ENCODE peak calls at places on chromosomes 5 and 9, in four cellular contexts. F is transverse colon, V is psoas muscle, B is PC-3. I is an unnamed sample. For H3K27me3, the result is how much of the 10 kb centered on the place peaks cover.

GRCh38 chr5:154445422-154446182 is at the start of gene SAP30L:
- DNase-seq in V (peak), F (peak), B (peak), I (peak)

GRCh38 chr5:63175850-63176249 is 597.2 kb downstream of the LRRC70 start:
- DNase-seq in F (no peak), V (no peak), B (no peak), I (no peak)

GRCh38 chr5:432928-433791 is 9.8 kb upstream of the EXOC3 start:
- DNase-seq in B (no peak), V (peak), F (no peak), I (no peak)

GRCh38 chr5:81803812-81804211 is 52.9 kb upstream of the SSBP2 start:
- DNase-seq in F (no peak), B (no peak), V (no peak), I (no peak)

GRCh38 chr5:103166704-103167103 is 46.6 kb downstream of the PPIP5K2 start:
- DNase-seq in V (no peak), F (no peak), B (no peak), I (no peak)

GRCh38 chr9:104313396-104314110 is 190.5 kb upstream of the OR13F1 start:
- DNase-seq in B (no peak), V (no peak), F (no peak), I (no peak)

GRCh38 chr9:134629586-134630392 is 11.8 kb upstream of the COL5A1 start:
- DNase-seq in B (no peak), V (peak), F (no peak), I (no peak)

GRCh38 chr5:154993461-154993860 is 20.1 kb upstream of the KIF4B start:
- DNase-seq in V (no peak), B (no peak), F (no peak), I (no peak)

GRCh38 chr5:133295520-133295919 is 243.7 kb downstream of the HSPA4 start:
- DNase-seq in V (no peak), F (no peak), B (no peak), I (no peak)

GRCh38 chr9:70438341-70438924 is 24.0 kb upstream of the KLF9 start:
- DNase-seq in V (peak), B (peak), F (peak), I (no peak)
- H3K27ac ChIP-seq in V (peak), B (no peak), F (peak), I (no peak)

DNA sequence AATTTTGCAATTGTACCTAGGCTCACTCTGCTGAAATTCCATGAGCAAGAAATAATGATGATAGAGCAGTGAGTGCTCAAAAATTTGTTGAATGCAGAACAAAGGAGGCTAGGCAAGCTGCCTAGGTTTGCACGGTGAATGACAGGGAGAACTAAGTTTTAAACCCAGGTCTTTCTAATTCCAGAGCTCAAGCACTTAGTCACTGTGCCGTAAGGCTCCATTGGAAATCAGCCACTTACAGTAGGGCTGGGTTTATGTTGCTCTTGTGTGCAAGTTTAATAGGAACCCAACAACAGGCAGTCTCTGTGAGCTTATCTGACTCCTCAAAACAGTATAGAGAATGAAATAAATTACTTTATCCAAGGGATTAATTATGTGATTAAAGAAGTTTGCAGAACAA is 147.0 kb downstream of the CSNK1G3 start:
- DNase-seq in V (no peak), F (no peak), B (no peak), I (no peak)
- H3K27me3 ChIP-seq in V (under half), F (under half), B (under half), I (under half)

GRCh38 chr5:5699062-5699461 is 276.6 kb downstream of the ICE1 start:
- DNase-seq in B (no peak), V (no peak), F (no peak), I (no peak)
- TF ChIP-seq CTCF in B (peak), V (no peak), F (no peak), I (no peak)

GRCh38 chr5:115601709-115602584 is at the start of gene TICAM2:
- DNase-seq in B (peak), F (peak), V (peak), I (peak)

GRCh38 chr5:115600771-115601170 is 1.5 kb downstream of the TICAM2 start:
- DNase-seq in F (no peak), V (no peak), B (peak), I (no peak)

GRCh38 chr5:115605436-115605835 is 3.2 kb upstream of the TICAM2 start:
- DNase-seq in F (no peak), V (no peak), B (no peak), I (no peak)

GRCh38 chr5:115599924-115600323 is 2.4 kb downstream of the TICAM2 start:
- DNase-seq in V (no peak), B (no peak), F (no peak), I (no peak)

GRCh38 chr5:115602585-115603125 is 376 bp upstream of the TICAM2 start:
- DNase-seq in B (peak), F (no peak), V (no peak), I (no peak)
- H3K27ac ChIP-seq in B (no peak), F (peak), V (peak), I (no peak)

DNA sequence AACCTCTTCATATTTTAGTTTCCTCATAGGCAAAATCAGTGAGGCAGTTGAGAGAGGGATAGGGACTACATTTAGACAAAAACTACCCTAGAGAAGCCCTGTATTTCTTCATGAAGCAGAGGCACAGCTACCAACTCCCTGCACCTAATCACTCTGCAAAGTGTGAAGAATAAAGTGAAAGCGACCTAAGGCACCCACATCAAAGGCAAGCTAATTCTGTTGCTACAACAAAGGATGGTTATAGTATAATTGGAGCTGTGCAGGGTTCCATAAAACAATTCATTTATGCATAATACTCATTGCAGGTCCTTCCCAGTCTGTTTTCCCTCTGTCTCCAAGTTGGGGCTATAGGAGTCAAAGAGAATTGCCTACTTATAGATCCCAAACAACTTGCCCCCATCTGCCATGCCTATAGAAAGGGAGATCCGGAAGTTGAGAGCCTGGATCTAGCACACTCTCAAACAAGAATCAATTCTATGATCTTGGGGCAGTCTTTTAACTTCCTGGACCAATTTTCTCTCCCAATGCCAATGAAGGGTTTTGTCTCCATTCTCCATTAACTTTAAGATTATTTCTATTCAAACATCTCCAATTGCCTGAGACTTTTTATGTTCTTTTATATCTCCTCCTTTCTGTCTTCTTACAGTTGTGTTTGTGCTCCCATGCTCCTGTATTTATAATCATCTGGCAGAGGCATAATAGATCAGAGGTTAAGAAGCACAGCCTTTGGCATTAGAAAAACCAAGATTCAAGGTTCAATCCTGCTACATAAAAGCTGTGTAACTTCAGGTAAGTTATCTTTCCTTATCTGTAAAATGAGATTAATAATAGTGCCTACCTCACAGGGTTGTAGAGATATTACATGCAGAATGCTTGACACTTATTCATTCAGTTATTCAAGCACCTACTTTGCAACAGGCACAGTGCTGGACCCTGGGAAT is 56.0 kb upstream of the PTGER4 start:
- DNase-seq in F (peak), V (no peak), B (no peak), I (no peak)
- H3K27me3 ChIP-seq in F (under half), V (under half), B (under half), I (under half)

DNA sequence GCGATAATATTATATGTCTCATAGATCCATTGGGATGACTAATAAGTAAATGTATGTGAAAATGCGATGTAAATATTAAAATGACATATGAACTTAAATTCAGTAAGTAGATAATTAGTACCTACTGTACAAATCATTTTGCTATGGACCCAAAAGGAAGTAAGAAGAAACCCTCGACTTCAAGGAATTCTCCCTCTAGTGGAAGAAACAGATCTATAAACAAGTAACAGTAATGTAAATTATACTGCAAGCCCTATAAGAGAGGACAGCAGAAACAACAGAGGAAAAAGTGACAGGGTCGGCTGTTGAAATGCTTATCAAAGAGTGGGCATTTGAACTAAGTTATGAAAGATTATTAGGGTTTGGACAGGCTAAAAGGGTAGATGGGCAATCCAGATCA is 320.3 kb downstream of the DMAC1 start:
- DNase-seq in B (peak), V (no peak), F (no peak), I (no peak)
- TF ChIP-seq CTCF in B (no peak), V (no peak), F (no peak), I (no peak)

GRCh38 chr9:94554439-94555331 is at the start of gene PCAT7:
- DNase-seq in B (peak), F (peak), V (no peak), I (no peak)
- H3K27ac ChIP-seq in B (peak), F (peak), V (peak), I (no peak)

GRCh38 chr5:139749242-139749641 is 46.4 kb upstream of the PSD2 start:
- DNase-seq in B (no peak), V (no peak), F (no peak), I (no peak)

GRCh38 chr5:139755892-139756671 is 39.5 kb upstream of the PSD2 start:
- DNase-seq in V (no peak), B (no peak), F (no peak), I (no peak)

GRCh38 chr5:139751236-139751635 is 44.4 kb upstream of the PSD2 start:
- DNase-seq in B (no peak), F (no peak), V (no peak), I (no peak)

GRCh38 chr5:139748505-139748826 is 47.1 kb upstream of the PSD2 start:
- DNase-seq in F (no peak), B (no peak), V (no peak), I (no peak)

GRCh38 chr5:139752506-139753350 is 42.9 kb upstream of the PSD2 start:
- DNase-seq in V (no peak), B (peak), F (no peak), I (no peak)
- H3K27me3 ChIP-seq in V (under half), B (under half), F (half or more), I (under half)